ENCODE peak calls at places on chromosomes 7 and 10, in ten cellular contexts. One of them, this sample, is unnamed.
A peak's percentile ranks its signal among the peaks of the same experiment; 100 is the strongest.

GRCh38 chr7:106346678-106347217 is 62.0 kb upstream of the NAMPT start:
- DNase-seq in GM19239: peak; percentile 14
- DNase-seq in activated T-cell treated with anti-CD3 and anti-CD28 coated beads, Interleukin-2, amount 50 U/mL, for 4 hours: no peak
- DNase-seq in brain microvascular endothelial cell: peak; percentile 88
- DNase-seq in naive thymus-derived CD8-positive, alpha-beta T cell: no peak
- DNase-seq in activated CD4-positive, alpha-beta T cell treated with anti-CD3 and anti-CD28 coated beads for 48 hours: peak; percentile 52
- DNase-seq in T-helper 1 cell: peak; percentile 48
- DNase-seq in HTR-8/SVneo: peak; percentile 51
- DNase-seq in kidney tubule cell: peak; percentile 77
- DNase-seq in endothelial cell: no peak
- DNase-seq in this sample: no peak

GRCh38 chr7:41641006-41641714 is 61.7 kb downstream of the INHBA start:
- DNase-seq in brain microvascular endothelial cell: peak; percentile 48
- DNase-seq in HTR-8/SVneo: no peak
- DNase-seq in endothelial cell: no peak
- DNase-seq in naive thymus-derived CD8-positive, alpha-beta T cell: no peak
- DNase-seq in GM19239: no peak
- DNase-seq in activated CD4-positive, alpha-beta T cell treated with anti-CD3 and anti-CD28 coated beads for 48 hours: no peak
- DNase-seq in activated T-cell treated with anti-CD3 and anti-CD28 coated beads, Interleukin-2, amount 50 U/mL, for 4 hours: no peak
- DNase-seq in kidney tubule cell: no peak
- DNase-seq in T-helper 1 cell: no peak
- DNase-seq in this sample: no peak

GRCh38 chr7:99380032-99380822 is 5.7 kb downstream of the ARPC1B start:
- DNase-seq in kidney tubule cell: no peak
- DNase-seq in endothelial cell: no peak
- DNase-seq in T-helper 1 cell: peak; percentile 29
- DNase-seq in naive thymus-derived CD8-positive, alpha-beta T cell: no peak
- DNase-seq in activated CD4-positive, alpha-beta T cell treated with anti-CD3 and anti-CD28 coated beads for 48 hours: peak; percentile 64
- DNase-seq in activated T-cell treated with anti-CD3 and anti-CD28 coated beads, Interleukin-2, amount 50 U/mL, for 4 hours: peak; percentile 13
- DNase-seq in brain microvascular endothelial cell: peak; percentile 52
- DNase-seq in GM19239: no peak
- DNase-seq in HTR-8/SVneo: no peak
- DNase-seq in this sample: no peak

GRCh38 chr7:143360788-143361551 is 1.5 kb downstream of the FAM131B start:
- DNase-seq in activated T-cell treated with anti-CD3 and anti-CD28 coated beads, Interleukin-2, amount 50 U/mL, for 4 hours: no peak
- DNase-seq in endothelial cell: no peak
- DNase-seq in kidney tubule cell: no peak
- DNase-seq in activated CD4-positive, alpha-beta T cell treated with anti-CD3 and anti-CD28 coated beads for 48 hours: no peak
- DNase-seq in T-helper 1 cell: no peak
- DNase-seq in brain microvascular endothelial cell: no peak
- DNase-seq in naive thymus-derived CD8-positive, alpha-beta T cell: no peak
- DNase-seq in GM19239: no peak
- DNase-seq in HTR-8/SVneo: no peak
- DNase-seq in this sample: peak; percentile 39

GRCh38 chr10:76871697-76872295 is 765.8 kb downstream of the KCNMA1 start:
- DNase-seq in T-helper 1 cell: no peak
- DNase-seq in HTR-8/SVneo: no peak
- DNase-seq in kidney tubule cell: no peak
- DNase-seq in activated T-cell treated with anti-CD3 and anti-CD28 coated beads, Interleukin-2, amount 50 U/mL, for 4 hours: no peak
- DNase-seq in naive thymus-derived CD8-positive, alpha-beta T cell: no peak
- DNase-seq in activated CD4-positive, alpha-beta T cell treated with anti-CD3 and anti-CD28 coated beads for 48 hours: no peak
- DNase-seq in GM19239: no peak
- DNase-seq in endothelial cell: no peak
- DNase-seq in brain microvascular endothelial cell: no peak
- DNase-seq in this sample: no peak

GRCh38 chr10:58435297-58435696 is 50.1 kb downstream of the TFAM start:
- DNase-seq in activated T-cell treated with anti-CD3 and anti-CD28 coated beads, Interleukin-2, amount 50 U/mL, for 4 hours: no peak
- DNase-seq in brain microvascular endothelial cell: peak; percentile 99
- DNase-seq in naive thymus-derived CD8-positive, alpha-beta T cell: no peak
- DNase-seq in activated CD4-positive, alpha-beta T cell treated with anti-CD3 and anti-CD28 coated beads for 48 hours: peak; percentile 46
- DNase-seq in GM19239: no peak
- DNase-seq in kidney tubule cell: peak; percentile 100
- DNase-seq in HTR-8/SVneo: peak; percentile 68
- DNase-seq in endothelial cell: no peak
- DNase-seq in T-helper 1 cell: no peak
- DNase-seq in this sample: no peak

GRCh38 chr7:3028071-3028766 is 15.4 kb downstream of the CARD11 start:
- DNase-seq in T-helper 1 cell: no peak
- DNase-seq in kidney tubule cell: peak; percentile 90
- DNase-seq in endothelial cell: no peak
- DNase-seq in activated CD4-positive, alpha-beta T cell treated with anti-CD3 and anti-CD28 coated beads for 48 hours: peak; percentile 74
- DNase-seq in HTR-8/SVneo: peak; percentile 72
- DNase-seq in activated T-cell treated with anti-CD3 and anti-CD28 coated beads, Interleukin-2, amount 50 U/mL, for 4 hours: peak; percentile 35
- DNase-seq in brain microvascular endothelial cell: peak; percentile 66
- DNase-seq in naive thymus-derived CD8-positive, alpha-beta T cell: no peak
- DNase-seq in GM19239: no peak
- DNase-seq in this sample: no peak

GRCh38 chr10:116104210-116104932 is 168.6 kb downstream of the GFRA1 start:
- DNase-seq in activated CD4-positive, alpha-beta T cell treated with anti-CD3 and anti-CD28 coated beads for 48 hours: no peak
- DNase-seq in kidney tubule cell: peak; percentile 47
- DNase-seq in GM19239: no peak
- DNase-seq in brain microvascular endothelial cell: no peak
- DNase-seq in endothelial cell: no peak
- DNase-seq in naive thymus-derived CD8-positive, alpha-beta T cell: no peak
- DNase-seq in T-helper 1 cell: no peak
- DNase-seq in activated T-cell treated with anti-CD3 and anti-CD28 coated beads, Interleukin-2, amount 50 U/mL, for 4 hours: no peak
- DNase-seq in HTR-8/SVneo: no peak
- DNase-seq in this sample: no peak

GRCh38 chr10:35416628-35417625 is 80.6 kb downstream of the CCNY start:
- DNase-seq in brain microvascular endothelial cell: no peak
- DNase-seq in naive thymus-derived CD8-positive, alpha-beta T cell: no peak
- DNase-seq in activated T-cell treated with anti-CD3 and anti-CD28 coated beads, Interleukin-2, amount 50 U/mL, for 4 hours: no peak
- DNase-seq in endothelial cell: no peak
- DNase-seq in GM19239: no peak
- DNase-seq in kidney tubule cell: peak; percentile 61
- DNase-seq in T-helper 1 cell: no peak
- DNase-seq in HTR-8/SVneo: no peak
- DNase-seq in activated CD4-positive, alpha-beta T cell treated with anti-CD3 and anti-CD28 coated beads for 48 hours: no peak
- DNase-seq in this sample: no peak

GRCh38 chr10:47325303-47326291 is 3.3 kb downstream of the GDF2 start:
- DNase-seq in HTR-8/SVneo: no peak
- DNase-seq in T-helper 1 cell: no peak
- DNase-seq in activated T-cell treated with anti-CD3 and anti-CD28 coated beads, Interleukin-2, amount 50 U/mL, for 4 hours: no peak
- DNase-seq in kidney tubule cell: no peak
- DNase-seq in activated CD4-positive, alpha-beta T cell treated with anti-CD3 and anti-CD28 coated beads for 48 hours: no peak
- DNase-seq in naive thymus-derived CD8-positive, alpha-beta T cell: no peak
- DNase-seq in GM19239: no peak
- DNase-seq in endothelial cell: no peak
- DNase-seq in brain microvascular endothelial cell: no peak
- DNase-seq in this sample: no peak

GRCh38 chr10:77715081-77715480 is 77.5 kb upstream of the KCNMA1 start:
- DNase-seq in brain microvascular endothelial cell: no peak
- DNase-seq in naive thymus-derived CD8-positive, alpha-beta T cell: no peak
- DNase-seq in activated T-cell treated with anti-CD3 and anti-CD28 coated beads, Interleukin-2, amount 50 U/mL, for 4 hours: no peak
- DNase-seq in HTR-8/SVneo: no peak
- DNase-seq in activated CD4-positive, alpha-beta T cell treated with anti-CD3 and anti-CD28 coated beads for 48 hours: peak; percentile 28
- DNase-seq in kidney tubule cell: no peak
- DNase-seq in T-helper 1 cell: no peak
- DNase-seq in endothelial cell: peak; percentile 11
- DNase-seq in GM19239: no peak
- DNase-seq in this sample: no peak